ENCODE peak calls at places on chromosomes 7 and 10, in nine cellular contexts. T, G, Z, C, O, K, L, V and H are unnamed samples.

GRCh38 chr10:118590334-118590733 is 5.1 kb downstream of the PRLHR start:
- DNase-seq in T (peak), G (no peak), Z (no peak), C (no peak), O (no peak), K (peak), L (no peak), V (no peak), H (no peak)

GRCh38 chr7:55369427-55369826 is 4.3 kb downstream of the LANCL2 start:
- DNase-seq in T (peak), G (no peak), Z (no peak), C (peak), O (no peak), K (peak), L (no peak), V (no peak), H (peak)

GRCh38 chr10:80110986-80111385 is 21.5 kb upstream of the PLAC9 start:
- DNase-seq in T (no peak), G (no peak), Z (no peak), C (no peak), O (no peak), K (no peak), L (no peak), V (no peak), H (no peak)

GRCh38 chr10:131437556-131438465 is 126.3 kb upstream of the TCERG1L start:
- DNase-seq in T (no peak), G (no peak), Z (no peak), C (no peak), O (no peak), K (no peak), L (no peak), V (no peak), H (no peak)

GRCh38 chr10:49327036-49327813 is 28.3 kb downstream of the C10orf71 start:
- DNase-seq in T (no peak), G (no peak), Z (no peak), C (no peak), O (no peak), K (no peak), L (peak), V (no peak), H (no peak)

GRCh38 chr10:112919721-112920120 is 30.3 kb upstream of the TCF7L2 start:
- DNase-seq in T (peak), G (no peak), Z (no peak), C (peak), O (no peak), K (peak), L (no peak), V (no peak), H (peak)

GRCh38 chr7:157532068-157532467 is 195.3 kb downstream of the DNAJB6 start:
- DNase-seq in T (no peak), G (no peak), Z (no peak), C (no peak), O (no peak), K (no peak), L (no peak), V (no peak), H (no peak)

GRCh38 chr7:132400667-132401142 is 175.6 kb downstream of the PLXNA4 start:
- DNase-seq in T (no peak), G (no peak), Z (no peak), C (peak), O (no peak), K (no peak), L (peak), V (no peak), H (no peak)

GRCh38 chr10:133309720-133310398 is 1.1 kb downstream of the ZNF511 start:
- DNase-seq in T (no peak), G (no peak), Z (peak), C (no peak), O (no peak), K (no peak), L (no peak), V (no peak), H (no peak)

GRCh38 chr7:74372060-74372408 is 81.7 kb upstream of the GTF2IRD1 start:
- DNase-seq in T (no peak), G (no peak), Z (no peak), C (no peak), O (no peak), K (no peak), L (no peak), V (no peak), H (no peak)

GRCh38 chr7:102925962-102926825 is 13.4 kb downstream of the LRRC17 start:
- DNase-seq in T (peak), G (no peak), Z (no peak), C (peak), O (no peak), K (no peak), L (no peak), V (no peak), H (no peak)

GRCh38 chr10:70777063-70777875 is 7.9 kb downstream of the TBATA start:
- DNase-seq in T (no peak), G (peak), Z (no peak), C (no peak), O (no peak), K (no peak), L (peak), V (no peak), H (no peak)

GRCh38 chr7:144452064-144452463 is 48.6 kb upstream of the NOBOX start:
- DNase-seq in T (no peak), G (no peak), Z (no peak), C (no peak), O (no peak), K (no peak), L (no peak), V (no peak), H (no peak)

GRCh38 chr10:101935431-101935830 is 91.8 kb upstream of the KCNIP2 start:
- DNase-seq in T (peak), G (no peak), Z (no peak), C (peak), O (no peak), K (no peak), L (no peak), V (no peak), H (no peak)

GRCh38 chr10:74255214-74255613 is 104.2 kb downstream of the ADK start:
- DNase-seq in T (no peak), G (no peak), Z (no peak), C (no peak), O (no peak), K (peak), L (no peak), V (no peak), H (no peak)

GRCh38 chr10:114095676-114096331 is 52.1 kb downstream of the ADRB1 start:
- DNase-seq in T (no peak), G (no peak), Z (no peak), C (no peak), O (no peak), K (no peak), L (no peak), V (no peak), H (no peak)

GRCh38 chr7:19404912-19405329 is 259.7 kb upstream of the FERD3L start:
- DNase-seq in T (peak), G (peak), Z (no peak), C (peak), O (no peak), K (peak), L (no peak), V (peak), H (peak)

GRCh38 chr10:5559642-5560141 is 34.9 kb downstream of the CALML3 start:
- DNase-seq in T (peak), G (peak), Z (no peak), C (peak), O (no peak), K (no peak), L (no peak), V (no peak), H (peak)

GRCh38 chr10:113543455-113543955 is 9.3 kb upstream of the HABP2 start:
- DNase-seq in T (no peak), G (no peak), Z (no peak), C (no peak), O (no peak), K (no peak), L (no peak), V (no peak), H (no peak)

GRCh38 chr10:29163746-29164145 is 125.1 kb upstream of the LYZL1 start:
- DNase-seq in T (no peak), G (no peak), Z (no peak), C (peak), O (no peak), K (peak), L (no peak), V (no peak), H (peak)

GRCh38 chr7:132145466-132145865 is 430.8 kb downstream of the PLXNA4 start:
- DNase-seq in T (peak), G (no peak), Z (peak), C (peak), O (peak), K (peak), L (peak), V (no peak), H (peak)

GRCh38 chr7:100946111-100946510 is 3.2 kb upstream of the MUC3A start:
- DNase-seq in T (no peak), G (no peak), Z (no peak), C (no peak), O (no peak), K (no peak), L (no peak), V (no peak), H (no peak)

GRCh38 chr10:93440591-93441012 is 41.5 kb downstream of the MYOF start:
- DNase-seq in T (peak), G (no peak), Z (no peak), C (peak), O (no peak), K (no peak), L (no peak), V (no peak), H (peak)

GRCh38 chr7:70681847-70682350 is 450.0 kb upstream of the GALNT17 start:
- DNase-seq in T (no peak), G (peak), Z (no peak), C (no peak), O (no peak), K (no peak), L (no peak), V (no peak), H (peak)

GRCh38 chr7:70684173-70684572 is 447.8 kb upstream of the GALNT17 start:
- DNase-seq in T (no peak), G (no peak), Z (no peak), C (no peak), O (no peak), K (no peak), L (no peak), V (no peak), H (no peak)

GRCh38 chr7:70678621-70679251 is 453.2 kb upstream of the GALNT17 start:
- DNase-seq in T (peak), G (peak), Z (no peak), C (peak), O (no peak), K (no peak), L (no peak), V (no peak), H (peak)

GRCh38 chr7:70679666-70680065 is 452.3 kb upstream of the GALNT17 start:
- DNase-seq in T (no peak), G (no peak), Z (no peak), C (no peak), O (no peak), K (no peak), L (no peak), V (no peak), H (no peak)

GRCh38 chr7:70681111-70681846 is 450.7 kb upstream of the GALNT17 start:
- DNase-seq in T (no peak), G (peak), Z (no peak), C (no peak), O (no peak), K (no peak), L (no peak), V (no peak), H (no peak)
- H3K4me3 ChIP-seq in T (no peak), G (no peak), Z (no peak), C (no peak), O (no peak), K (no peak), L (peak), V (no peak), H (no peak)

GRCh38 chr7:3187378-3188040 is 113.5 kb upstream of the SDK1 start:
- DNase-seq in T (no peak), G (no peak), Z (no peak), C (peak), O (no peak), K (no peak), L (no peak), V (no peak), H (no peak)
- TF ChIP-seq CTCF in T (no peak), G (no peak), Z (no peak), C (no peak), O (no peak), K (no peak), L (no peak), V (no peak), H (no peak)

DNA sequence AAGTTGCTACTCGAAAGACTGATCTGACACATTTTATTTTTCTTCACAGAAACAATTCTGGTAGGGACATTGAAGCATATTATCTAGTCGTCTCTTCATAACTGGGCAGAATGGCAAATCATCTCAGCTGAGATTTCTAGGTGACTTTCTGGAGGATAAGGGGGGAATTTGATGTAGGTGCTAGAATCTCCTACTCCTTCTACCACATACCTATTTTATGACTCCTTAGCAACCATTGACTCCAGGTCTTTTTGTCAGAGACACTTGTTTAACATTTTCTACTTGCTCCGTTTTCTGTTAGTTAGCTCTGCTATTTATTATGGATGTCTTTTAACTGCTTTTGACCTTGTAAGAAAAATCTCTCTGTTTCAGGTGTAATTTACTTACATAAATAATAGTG is 380.9 kb upstream of the SEMA3C start:
- DNase-seq in T (no peak), G (no peak), Z (no peak), C (no peak), O (no peak), K (peak), L (no peak), V (no peak), H (no peak)
- H3K4me3 ChIP-seq in T (no peak), G (no peak), Z (no peak), C (no peak), O (no peak), K (no peak), L (no peak), V (no peak), H (no peak)

GRCh38 chr10:1074063-1074747 is 18.0 kb downstream of the WDR37 start:
- DNase-seq in T (no peak), G (peak), Z (no peak), C (no peak), O (no peak), K (no peak), L (peak), V (no peak), H (no peak)
- TF ChIP-seq CTCF in T (no peak), G (peak), Z (no peak), C (no peak), O (peak), K (peak), L (no peak), V (peak), H (no peak)

DNA sequence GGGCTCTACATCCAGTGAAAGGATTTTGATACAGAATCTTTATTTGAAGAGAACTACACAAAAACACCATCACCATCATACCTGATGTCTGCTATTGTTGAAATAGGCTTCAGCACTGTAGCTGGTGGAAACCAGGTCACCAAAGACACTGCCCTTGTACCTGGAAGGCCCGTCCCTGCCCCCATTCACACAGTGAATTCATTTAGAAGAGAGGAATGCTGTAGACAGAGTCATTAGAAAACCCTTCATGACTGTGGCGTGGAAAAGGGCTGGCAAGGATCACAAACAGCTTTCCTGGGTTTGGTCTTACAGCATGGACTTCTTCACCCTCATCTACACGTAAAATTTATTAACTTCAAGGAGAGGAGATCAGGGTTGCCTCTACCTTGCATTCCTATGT is 202.0 kb upstream of the NRP1 start:
- DNase-seq in T (no peak), G (no peak), Z (no peak), C (no peak), O (no peak), K (no peak), L (no peak), V (peak), H (no peak)
- H3K4me3 ChIP-seq in T (no peak), G (no peak), Z (no peak), C (no peak), O (no peak), K (no peak), L (no peak), V (no peak), H (no peak)

GRCh38 chr10:3735175-3735574 is 49.8 kb downstream of the KLF6 start:
- DNase-seq in T (no peak), G (peak), Z (no peak), C (no peak), O (no peak), K (no peak), L (peak), V (no peak), H (no peak)
- TF ChIP-seq CTCF in T (no peak), G (peak), Z (no peak), C (no peak), O (peak), K (no peak), L (no peak), V (no peak), H (no peak)

GRCh38 chr7:87609946-87610345 is 9.3 kb upstream of the ABCB1 start:
- DNase-seq in T (no peak), G (no peak), Z (no peak), C (no peak), O (no peak), K (no peak), L (no peak), V (no peak), H (no peak)
- H3K4me3 ChIP-seq in T (no peak), G (no peak), Z (no peak), C (no peak), O (no peak), K (no peak), L (no peak), V (no peak), H (no peak)

GRCh38 chr7:128380807-128381130 is 19.3 kb upstream of the PRRT4 start:
- DNase-seq in T (no peak), G (peak), Z (no peak), C (no peak), O (no peak), K (no peak), L (no peak), V (peak), H (no peak)
- TF ChIP-seq CTCF in T (no peak), G (no peak), Z (no peak), C (no peak), O (no peak), K (no peak), L (no peak), V (no peak), H (no peak)